ENCODE peak calls at places on chromosome 12, in four cellular contexts. N is EL; O is CD4-positive, alpha-beta T cell; P is effector memory CD4-positive, alpha-beta T cell. K is an unnamed sample.
A peak's percentile ranks its signal among the peaks of the same experiment; 100 is the strongest.

GRCh38 chr12:3257411-3257810 is 180.2 kb downstream of the TSPAN9 start:
- DNase-seq in N (no peak), O (no peak), P (no peak), K (no peak)

GRCh38 chr12:71810905-71811304 is 28.7 kb upstream of the TBC1D15 start:
- DNase-seq in N (no peak), O (no peak), P (no peak), K (no peak)

GRCh38 chr12:49037111-49037946 is 18.8 kb upstream of the PRKAG1 start:
- DNase-seq in N (no peak), O (no peak), P (no peak), K (no peak)

GRCh38 chr12:66397574-66397973 is 95.3 kb downstream of the HELB start:
- DNase-seq in N (no peak), O (no peak), P (no peak), K (no peak)

GRCh38 chr12:15996254-15996653 is 85.1 kb downstream of the DERA start:
- DNase-seq in N (peak; percentile 51), O (no peak), P (no peak), K (peak; percentile 63)

GRCh38 chr12:124283326-124283725 is 11.6 kb upstream of the RFLNA start:
- DNase-seq in N (no peak), O (no peak), P (no peak), K (no peak)

GRCh38 chr12:76030378-76031080 is 1.0 kb downstream of the PHLDA1 start:
- DNase-seq in N (peak; percentile 48), O (peak; percentile 41), P (peak; percentile 34), K (no peak)

GRCh38 chr12:109027767-109028166 is 6.9 kb upstream of the SVOP start:
- DNase-seq in N (peak; percentile 9), O (no peak), P (no peak), K (no peak)

GRCh38 chr12:94603434-94604068 is 46.8 kb downstream of the TMCC3 start:
- DNase-seq in N (no peak), O (peak; percentile 26), P (peak; percentile 2), K (no peak)

GRCh38 chr12:38392584-38393144 is 76.1 kb downstream of the ALG10B start:
- DNase-seq in N (no peak), O (no peak), P (no peak), K (no peak)

GRCh38 chr12:68915055-68915454 is 17.9 kb downstream of the CPM start:
- DNase-seq in N (peak; percentile 87), O (no peak), P (no peak), K (no peak)

GRCh38 chr12:75960086-75960910 is 71.3 kb downstream of the PHLDA1 start:
- DNase-seq in N (no peak), O (no peak), P (no peak), K (no peak)

GRCh38 chr12:126588586-126589249 is 1523.5 kb downstream of the AACS start:
- DNase-seq in N (no peak), O (no peak), P (no peak), K (no peak)

GRCh38 chr12:40691913-40692616 is at the start of gene CNTN1:
- DNase-seq in N (peak; percentile 8), O (no peak), P (no peak), K (no peak)

GRCh38 chr12:132130690-132131089 is 13.4 kb downstream of the DDX51 start:
- DNase-seq in N (no peak), O (no peak), P (no peak), K (no peak)

GRCh38 chr12:52494518-52494917 is 1.5 kb upstream of the KRT6A start:
- DNase-seq in N (peak; percentile 59), O (no peak), P (no peak), K (no peak)

K was measured in LNCaP clone FGC.